ENCODE peak calls at places on chromosomes 3 and 15, in ten cellular contexts. T is dermis blood vessel endothelial cell; U is ovary; G is left colon; W is smooth muscle cell of the brain vasculature; Y is stimulated activated CD4-positive, alpha-beta T cell treated with anti-CD3 and anti-CD28 coated beads, Interleukin-1b, Interleukin-23, amount 100 ng/mL, for 24 hours; H is Jurkat, Clone E6-1; S is HEK293T; A is GM04504; R is small intestine. F is an unnamed sample.

GRCh38 chr15:49115062-49115461 is 40.3 kb downstream of the COPS2 start:
- DNase-seq in A (no peak), R (no peak), Y (no peak), G (no peak), U (no peak), W (no peak), S (no peak), T (no peak), H (no peak), F (no peak)

GRCh38 chr3:170476291-170476690 is 57.6 kb downstream of the CLDN11 start:
- DNase-seq in H (no peak), W (no peak), G (no peak), R (peak; percentile 45), S (no peak), A (no peak), U (no peak), Y (no peak), T (peak; percentile 10), F (no peak)

GRCh38 chr3:178777718-178778411 is 241.6 kb downstream of the KCNMB2 start:
- DNase-seq in W (no peak), Y (no peak), R (no peak), G (no peak), H (no peak), S (no peak), A (peak; percentile 22), U (no peak), T (no peak), F (no peak)

GRCh38 chr3:102454101-102454625 is 19.3 kb downstream of the ZPLD1 start:
- DNase-seq in U (no peak), G (no peak), W (no peak), A (no peak), S (no peak), H (no peak), R (no peak), Y (no peak), T (no peak), F (no peak)

GRCh38 chr15:78302579-78302978 is 3.2 kb upstream of the SKIC8 start:
- DNase-seq in S (no peak), R (no peak), H (no peak), Y (no peak), W (no peak), U (no peak), T (no peak), G (no peak), A (peak; percentile 85), F (no peak)

GRCh38 chr3:81936817-81937216 is 175.4 kb upstream of the GBE1 start:
- DNase-seq in U (no peak), Y (no peak), H (peak; percentile 9), G (no peak), R (no peak), S (no peak), T (no peak), W (no peak), A (no peak), F (no peak)

GRCh38 chr3:18135083-18135814 is 289.9 kb downstream of the SATB1 start:
- DNase-seq in G (no peak), A (no peak), U (no peak), Y (no peak), H (no peak), T (no peak), S (no peak), W (no peak), R (no peak), F (no peak)

GRCh38 chr3:5542472-5542871 is 355.0 kb downstream of the EDEM1 start:
- DNase-seq in R (no peak), S (no peak), G (no peak), T (no peak), A (no peak), H (no peak), W (no peak), Y (no peak), U (no peak), F (no peak)

GRCh38 chr3:105957722-105958121 is 88.9 kb upstream of the CBLB start:
- DNase-seq in A (peak; percentile 67), T (no peak), W (no peak), U (no peak), H (no peak), G (no peak), S (no peak), Y (no peak), R (no peak), F (no peak)

GRCh38 chr3:31532587-31533168 is at the start of gene STT3B:
- DNase-seq in U (no peak), G (no peak), A (peak; percentile 60), H (peak; percentile 80), W (no peak), S (peak; percentile 46), T (peak; percentile 82), R (peak; percentile 85), Y (peak; percentile 51), F (no peak)

GRCh38 chr3:152834354-152835310 is at the start of gene P2RY1:
- DNase-seq in H (peak; percentile 52), T (peak; percentile 43), G (peak; percentile 83), R (peak; percentile 83), Y (no peak), U (peak; percentile 79), W (no peak), S (peak; percentile 78), A (no peak), F (no peak)

GRCh38 chr3:168087539-168087938 is 8.2 kb downstream of the GOLIM4 start:
- DNase-seq in A (no peak), G (no peak), U (no peak), W (no peak), R (no peak), H (no peak), Y (no peak), T (no peak), S (no peak), F (no peak)

GRCh38 chr15:42786978-42787377 is 50.0 kb upstream of the CDAN1 start:
- DNase-seq in T (no peak), A (no peak), S (no peak), U (no peak), W (no peak), G (no peak), R (no peak), H (no peak), Y (no peak), F (no peak)

GRCh38 chr3:46369675-46370132 is 1.0 kb upstream of the CCR5 start:
- DNase-seq in R (no peak), S (no peak), U (no peak), T (no peak), Y (no peak), H (no peak), W (no peak), G (no peak), A (no peak), F (no peak)

GRCh38 chr15:71152542-71152941 is 37.3 kb downstream of the THSD4 start:
- DNase-seq in A (no peak), S (no peak), H (no peak), U (no peak), T (peak; percentile 10), W (no peak), R (no peak), G (no peak), Y (no peak), F (no peak)

GRCh38 chr15:78093242-78094020 is 1.1 kb downstream of the SH2D7 start:
- DNase-seq in S (no peak), G (no peak), Y (no peak), W (no peak), H (peak; percentile 54), R (no peak), A (peak; percentile 77), T (no peak), U (no peak), F (no peak)

GRCh38 chr3:106305127-106305526 is 436.3 kb upstream of the CBLB start:
- DNase-seq in Y (no peak), S (no peak), R (no peak), U (no peak), G (no peak), A (no peak), T (no peak), H (no peak), W (no peak), F (no peak)

GRCh38 chr15:55820043-55820442 is 77.1 kb upstream of the PRTG start:
- DNase-seq in Y (no peak), W (no peak), G (no peak), U (no peak), A (no peak), T (no peak), H (no peak), R (no peak), S (no peak), F (no peak)

GRCh38 chr15:90845201-90845949 is 23.0 kb upstream of the FURIN start:
- DNase-seq in A (peak; percentile 79), R (no peak), T (peak; percentile 48), S (no peak), W (no peak), U (no peak), H (no peak), G (no peak), Y (no peak), F (no peak)

GRCh38 chr3:29201609-29202008 is 79.3 kb upstream of the RBMS3 start:
- DNase-seq in H (no peak), G (no peak), T (no peak), R (no peak), S (no peak), W (no peak), U (no peak), A (no peak), Y (no peak), F (no peak)

GRCh38 chr3:19025441-19025840 is 122.9 kb upstream of the KCNH8 start:
- DNase-seq in H (no peak), G (no peak), T (no peak), U (no peak), S (no peak), W (no peak), R (no peak), Y (no peak), A (no peak), F (no peak)

GRCh38 chr3:59535791-59536221 is 486.0 kb upstream of the CFAP20DC start:
- DNase-seq in Y (no peak), S (no peak), G (no peak), R (no peak), U (no peak), W (no peak), A (no peak), T (no peak), H (no peak), F (no peak)

GRCh38 chr3:153161714-153162512 is at the start of gene RAP2B:
- DNase-seq in U (peak; percentile 98), Y (peak; percentile 95), T (peak; percentile 98), S (peak; percentile 86), A (peak; percentile 89), H (peak; percentile 86), R (peak; percentile 97), W (peak; percentile 93), G (peak; percentile 98), F (peak; percentile 97)

GRCh38 chr3:160739079-160739478 is 17.0 kb upstream of the PPM1L start:
- DNase-seq in Y (no peak), A (no peak), W (no peak), H (no peak), S (no peak), R (no peak), U (no peak), G (no peak), T (no peak), F (no peak)

GRCh38 chr15:33629647-33630046 is 318.9 kb downstream of the RYR3 start:
- DNase-seq in T (no peak), G (no peak), Y (no peak), S (no peak), H (no peak), A (no peak), W (no peak), R (no peak), U (no peak), F (no peak)

GRCh38 chr3:160564205-160564922 is 1.0 kb downstream of the KPNA4 start:
- DNase-seq in A (no peak), H (peak; percentile 18), R (peak; percentile 3), G (peak; percentile 47), S (peak; percentile 21), U (peak; percentile 31), T (peak; percentile 42), Y (no peak), W (no peak), F (no peak)

GRCh38 chr3:38011111-38011510 is 18.3 kb downstream of the PLCD1 start:
- DNase-seq in Y (no peak), T (no peak), G (no peak), S (no peak), W (no peak), R (no peak), U (peak; percentile 19), A (no peak), H (no peak), F (no peak)

GRCh38 chr3:107142786-107143185 is 234.5 kb upstream of the CCDC54 start:
- DNase-seq in W (no peak), Y (no peak), R (no peak), A (no peak), S (no peak), U (no peak), T (no peak), H (no peak), G (no peak), F (no peak)

F was measured in omental fat pad.